ENCODE peak calls at places on chromosomes 5 and 9, in six cellular contexts. B, P, M, D, Q and I are unnamed samples.

GRCh38 chr9:129569506-129570449 is 51.1 kb downstream of the C9orf50 start:
- DNase-seq in B (no peak), P (no peak), M (no peak), D (no peak), Q (peak; percentile 48), I (no peak)

GRCh38 chr5:151195622-151196021 is 28.3 kb downstream of the CCDC69 start:
- DNase-seq in B (no peak), P (no peak), M (peak; percentile 27), D (peak; percentile 31), Q (no peak), I (no peak)

GRCh38 chr5:128224336-128224735 is 140.8 kb downstream of the SLC12A2 start:
- DNase-seq in B (no peak), P (no peak), M (no peak), D (no peak), Q (no peak), I (no peak)

GRCh38 chr5:45274241-45274640 is 421.9 kb downstream of the HCN1 start:
- DNase-seq in B (no peak), P (no peak), M (no peak), D (no peak), Q (no peak), I (no peak)

GRCh38 chr5:135398855-135399837 is at the start of gene MACROH2A1:
- DNase-seq in B (peak; percentile 83), P (peak; percentile 75), M (peak; percentile 87), D (peak; percentile 82), Q (peak; percentile 68), I (peak; percentile 91)

GRCh38 chr9:72476617-72477375 is 44.6 kb upstream of the TMC1 start:
- DNase-seq in B (no peak), P (peak; percentile 54), M (peak; percentile 62), D (peak; percentile 22), Q (peak; percentile 86), I (no peak)

GRCh38 chr5:97135868-97136267 is 6.5 kb downstream of the LIX1 start:
- DNase-seq in B (no peak), P (no peak), M (peak; percentile 10), D (no peak), Q (no peak), I (no peak)

GRCh38 chr9:129176786-129177442 is 1.1 kb downstream of the IER5L start:
- DNase-seq in B (no peak), P (peak; percentile 20), M (peak; percentile 23), D (peak; percentile 52), Q (peak; percentile 37), I (no peak)

GRCh38 chr5:179298181-179298993 is 46.9 kb downstream of the ADAMTS2 start:
- DNase-seq in B (no peak), P (no peak), M (no peak), D (no peak), Q (no peak), I (no peak)

GRCh38 chr9:37379835-37380234 is 42.7 kb upstream of the GRHPR start:
- DNase-seq in B (no peak), P (no peak), M (no peak), D (no peak), Q (no peak), I (no peak)

GRCh38 chr9:96078866-96079505 is 203.5 kb downstream of the ERCC6L2 start:
- DNase-seq in B (no peak), P (no peak), M (no peak), D (peak; percentile 21), Q (no peak), I (no peak)

GRCh38 chr5:72248352-72249032 is 71.5 kb downstream of the MRPS27 start:
- DNase-seq in B (no peak), P (peak; percentile 70), M (no peak), D (peak; percentile 79), Q (peak; percentile 86), I (no peak)

GRCh38 chr5:556909-557441 is 32.7 kb upstream of the SLC9A3 start:
- DNase-seq in B (no peak), P (no peak), M (no peak), D (no peak), Q (no peak), I (no peak)

GRCh38 chr5:107224272-107224671 is 446.5 kb downstream of the EFNA5 start:
- DNase-seq in B (no peak), P (no peak), M (no peak), D (no peak), Q (no peak), I (no peak)

GRCh38 chr9:16154570-16155078 is 601.8 kb downstream of the CCDC171 start:
- DNase-seq in B (no peak), P (no peak), M (peak; percentile 77), D (no peak), Q (no peak), I (no peak)

GRCh38 chr5:129906177-129906887 is 2.1 kb downstream of the CHSY3 start:
- DNase-seq in B (no peak), P (peak; percentile 40), M (peak; percentile 2), D (peak; percentile 13), Q (peak; percentile 36), I (no peak)
- TF ChIP-seq CTCF in B (no peak), P (peak; percentile 48), M (no peak), D (no peak), Q (no peak), I (no peak)

GRCh38 chr9:90854637-90855036 is 53.0 kb downstream of the SYK start:
- DNase-seq in B (no peak), P (no peak), M (no peak), D (no peak), Q (no peak), I (no peak)
- TF ChIP-seq CTCF in B (no peak), P (no peak), M (no peak), D (no peak), Q (no peak), I (no peak)

DNA sequence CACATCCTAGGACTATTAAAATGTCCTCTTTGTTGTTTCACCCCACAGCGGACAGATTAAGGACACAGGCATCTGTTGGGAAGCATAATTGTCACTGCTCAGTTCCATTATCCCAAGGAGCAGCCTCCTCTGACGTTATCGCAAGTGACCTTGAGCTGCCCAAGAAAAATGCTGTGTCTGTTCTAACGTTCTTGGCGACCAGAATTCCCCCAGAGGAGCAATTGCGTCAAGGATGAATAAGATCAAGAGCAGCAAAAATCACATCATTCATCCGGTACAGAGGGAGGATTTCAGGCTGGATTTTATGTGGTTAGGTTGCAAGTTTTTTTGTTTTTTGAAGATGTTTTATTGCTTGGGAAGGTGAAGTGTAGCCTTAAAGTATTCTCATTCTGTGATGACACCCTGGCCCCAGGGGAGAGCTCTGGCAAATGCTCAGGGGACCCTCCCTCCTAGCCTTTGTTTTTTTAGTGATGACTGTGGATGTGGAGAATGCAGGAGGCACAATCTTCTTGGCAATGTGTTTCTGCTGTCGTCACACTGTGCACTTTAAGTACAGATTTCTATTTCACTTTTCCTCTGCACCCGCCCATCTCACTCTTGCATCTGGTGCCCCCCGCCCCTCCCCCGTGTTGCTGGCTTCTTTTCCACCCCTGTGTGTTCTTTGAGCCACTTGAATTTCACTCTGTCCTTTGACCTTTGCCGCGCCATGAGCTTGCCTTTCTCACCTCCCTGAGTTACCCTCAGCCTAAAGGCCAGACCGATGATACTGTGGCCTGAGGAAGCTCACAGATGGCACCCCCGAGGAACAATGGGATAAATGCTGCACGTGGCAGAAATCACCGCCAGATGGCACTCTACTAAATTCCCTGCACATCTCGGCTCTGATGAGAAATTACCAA is 308.4 kb downstream of the RAB3C start:
- DNase-seq in B (peak; percentile 64), P (peak; percentile 95), M (peak; percentile 79), D (peak; percentile 63), Q (peak; percentile 78), I (no peak)
- TF ChIP-seq CTCF in B (peak; percentile 81), P (peak; percentile 76), M (peak; percentile 88), D (peak; percentile 64), Q (peak; percentile 90), I (peak; percentile 79)

GRCh38 chr9:28866951-28867350 is 1293.7 kb upstream of the C9orf72 start:
- DNase-seq in B (no peak), P (no peak), M (no peak), D (no peak), Q (no peak), I (no peak)
- TF ChIP-seq CTCF in B (no peak), P (no peak), M (no peak), D (no peak), Q (no peak), I (no peak)